ENCODE peak calls at places on chromosomes 2 and 18, in six cellular contexts. H is HepG2; Y is cardiac muscle cell; L is mammary epithelial cell; R is CD4-positive, alpha-beta T cell; W is heart left ventricle. O is an unnamed sample.

GRCh38 chr2:66405473-66405872 is 29.5 kb upstream of the MEIS1 start:
- DNase-seq in R (no peak), W (no peak), H (no peak), L (no peak), Y (no peak), O (no peak)

GRCh38 chr2:8511868-8512612 is 169.8 kb upstream of the ID2 start:
- DNase-seq in H (no peak), R (no peak), Y (no peak), L (no peak), W (no peak), O (no peak)

GRCh38 chr2:238506669-238507068 is 79.9 kb downstream of the ASB1 start:
- DNase-seq in R (no peak), Y (no peak), W (no peak), L (no peak), H (no peak), O (peak; percentile 31)

GRCh38 chr18:43882358-43882757 is 605.1 kb upstream of the SYT4 start:
- DNase-seq in L (no peak), R (no peak), W (peak; percentile 12), Y (peak; percentile 25), H (no peak), O (no peak)

GRCh38 chr2:202335791-202336467 is 40.2 kb upstream of the BMPR2 start:
- DNase-seq in R (no peak), L (no peak), H (no peak), Y (no peak), W (no peak), O (no peak)

GRCh38 chr2:120385355-120386127 is 39.6 kb downstream of the INHBB start:
- DNase-seq in Y (no peak), H (no peak), W (no peak), R (no peak), L (no peak), O (peak; percentile 11)

GRCh38 chr2:24080721-24081120 is 3.9 kb downstream of the TP53I3 start:
- DNase-seq in W (no peak), R (no peak), H (no peak), L (no peak), Y (no peak), O (no peak)

GRCh38 chr2:33531345-33532059 is 55.1 kb downstream of the RASGRP3 start:
- DNase-seq in L (no peak), R (no peak), H (no peak), Y (no peak), W (no peak), O (no peak)

GRCh38 chr18:33375829-33376228 is 64.7 kb downstream of the CCDC178 start:
- DNase-seq in W (no peak), Y (no peak), L (no peak), H (no peak), R (no peak), O (no peak)

GRCh38 chr18:34511435-34511834 is 198.7 kb upstream of the DTNA start:
- DNase-seq in Y (no peak), L (no peak), W (no peak), H (no peak), R (no peak), O (no peak)

DNA sequence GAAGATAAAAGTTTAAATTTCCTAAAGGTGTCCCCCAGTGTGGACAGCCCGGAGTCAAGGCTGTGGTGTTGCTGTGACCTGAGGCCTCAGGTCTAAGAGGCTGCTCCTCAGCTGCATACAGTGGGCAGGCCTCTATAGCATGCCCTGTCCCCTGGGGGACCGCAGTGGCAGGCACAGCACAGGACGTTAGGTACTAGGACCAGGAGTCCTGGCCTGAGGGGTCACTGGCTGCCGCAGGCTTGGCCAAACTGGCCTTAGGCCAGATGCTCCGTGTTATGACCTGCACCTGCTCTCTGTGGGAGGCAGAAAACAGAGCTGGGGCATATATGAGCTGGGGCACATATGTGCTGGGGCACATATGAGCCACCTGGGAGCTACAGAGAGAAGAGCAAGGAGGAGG is 21.2 kb upstream of the MAL start:
- DNase-seq in L (no peak), H (no peak), R (no peak), Y (no peak), W (no peak), O (peak; percentile 54)
- H3K27ac ChIP-seq in L (no peak overlapping the region), H (no peak overlapping the region), R (no peak overlapping the region), Y (no peak overlapping the region), W (no peak overlapping the region), O (peak overlapping the region; percentile 78)

GRCh38 chr2:115160523-115161521 is 718.4 kb downstream of the DPP10 start:
- DNase-seq in R (no peak), L (no peak), Y (peak; percentile 70), W (no peak), H (peak; percentile 8), O (no peak)
- H3K27ac ChIP-seq in R (no peak overlapping the region), L (no peak overlapping the region), Y (no peak overlapping the region), W (no peak overlapping the region), H (peak overlapping the region; percentile 41), O (no peak overlapping the region)

GRCh38 chr2:47688561-47688960 is 94.4 kb upstream of the MSH6 start:
- DNase-seq in W (no peak), L (no peak), H (no peak), Y (no peak), R (no peak), O (no peak)
- H3K27ac ChIP-seq in W (no peak overlapping the region), L (no peak overlapping the region), H (no peak overlapping the region), Y (no peak overlapping the region), R (no peak overlapping the region), O (no peak overlapping the region)

DNA sequence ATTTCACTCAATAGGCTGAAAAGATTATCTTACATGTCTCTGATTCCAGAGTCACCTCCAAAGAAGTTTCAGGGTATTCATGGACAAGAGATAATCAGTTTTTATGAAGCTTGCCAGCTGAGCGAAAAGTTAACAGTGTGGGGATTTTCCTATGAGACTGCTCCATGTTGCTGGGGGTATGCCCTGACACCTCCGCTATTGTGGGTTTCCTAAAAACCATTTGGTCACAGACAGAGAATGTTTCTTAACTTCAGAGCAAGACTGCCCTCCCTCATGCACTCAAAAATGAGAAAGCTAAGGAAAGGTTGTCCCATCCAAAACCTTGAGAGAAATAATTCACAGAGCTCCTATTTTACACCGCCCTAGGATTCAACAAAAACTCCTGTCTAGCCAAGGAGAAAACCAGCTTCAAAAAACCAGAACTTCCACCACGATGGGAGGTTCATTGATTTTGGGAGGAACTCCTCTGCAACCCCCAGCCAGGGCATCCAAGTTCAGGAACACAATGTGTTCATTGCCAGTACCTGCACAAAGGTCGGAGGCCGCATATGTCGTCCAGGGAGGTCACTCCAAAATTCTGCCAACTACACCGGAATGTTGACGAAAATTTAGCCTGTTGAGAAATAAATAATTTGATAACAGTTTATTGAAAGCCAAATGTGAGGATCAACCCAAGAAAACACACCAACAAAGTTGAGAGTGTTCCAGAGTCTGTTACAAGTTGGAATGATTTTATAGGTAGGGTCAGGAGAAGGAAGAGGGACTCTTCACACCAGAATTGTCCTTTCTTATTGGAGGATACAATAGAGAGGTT is 104.3 kb downstream of the SP100 start:
- DNase-seq in R (no peak), H (no peak), L (no peak), W (no peak), Y (no peak), O (no peak)
- H3K27ac ChIP-seq in R (no peak overlapping the region), H (no peak overlapping the region), L (no peak overlapping the region), W (no peak overlapping the region), Y (no peak overlapping the region), O (no peak overlapping the region)

DNA sequence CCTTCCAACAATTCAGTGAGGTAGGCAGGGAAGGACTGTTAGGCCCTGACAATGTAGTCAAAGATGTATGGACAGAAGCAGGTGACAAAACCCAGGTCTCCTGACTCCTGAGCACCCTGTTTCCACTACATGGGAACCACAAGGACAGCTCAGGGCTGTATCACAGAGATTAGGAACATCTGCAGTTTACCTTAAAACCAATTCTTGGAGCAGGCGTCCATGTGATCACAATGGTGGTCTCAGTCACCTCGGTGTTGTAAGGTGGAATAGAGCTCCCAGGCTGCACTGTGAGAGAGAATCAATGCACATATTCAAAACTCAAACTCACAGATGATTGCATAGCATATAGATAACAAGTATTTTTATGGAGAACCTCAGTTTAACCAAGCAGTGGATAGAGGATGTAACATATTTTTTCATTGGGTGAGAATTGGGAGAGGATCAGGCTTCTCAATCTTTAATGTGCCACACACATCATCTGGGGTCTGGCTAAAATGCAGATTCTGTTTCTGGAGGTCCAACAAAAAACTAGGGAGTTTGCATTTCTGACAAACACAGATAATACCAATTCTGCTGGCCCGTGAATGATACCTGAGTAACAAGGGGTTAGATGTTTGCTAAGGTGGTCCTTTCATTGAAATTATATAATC is 36.7 kb downstream of the FN1 start:
- DNase-seq in L (no peak), Y (no peak), R (no peak), W (no peak), H (no peak), O (no peak)
- H3K27ac ChIP-seq in L (no peak overlapping the region), Y (no peak overlapping the region), R (no peak overlapping the region), W (no peak overlapping the region), H (peak overlapping the region; percentile 12), O (no peak overlapping the region)

DNA sequence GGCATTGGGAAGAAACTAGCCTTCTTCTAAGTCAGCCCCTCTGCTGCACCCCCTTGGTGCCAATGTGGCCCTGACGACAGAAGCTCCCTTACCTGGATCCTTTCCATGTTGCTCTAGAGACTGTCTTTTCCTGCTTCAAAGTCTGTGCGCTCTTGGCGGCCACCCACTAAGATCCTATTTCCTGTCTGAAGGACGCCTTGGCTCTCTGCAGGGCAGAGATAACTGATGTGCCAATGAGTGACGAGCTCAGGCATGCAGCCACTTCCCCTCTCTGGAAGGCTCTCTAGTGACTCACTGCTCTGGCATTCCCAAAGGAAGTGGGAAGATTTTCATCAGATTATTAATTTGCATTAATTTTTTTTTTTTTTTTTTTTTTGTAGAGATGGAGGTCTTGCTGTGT is 273.5 kb downstream of the CDH20 start:
- DNase-seq in W (peak; percentile 77), Y (peak; percentile 61), H (no peak), L (peak; percentile 89), R (no peak), O (peak; percentile 90)
- H3K27ac ChIP-seq in W (peak overlapping the region; percentile 71), Y (no peak overlapping the region), H (no peak overlapping the region), L (peak overlapping the region; percentile 76), R (no peak overlapping the region), O (no peak overlapping the region)

DNA sequence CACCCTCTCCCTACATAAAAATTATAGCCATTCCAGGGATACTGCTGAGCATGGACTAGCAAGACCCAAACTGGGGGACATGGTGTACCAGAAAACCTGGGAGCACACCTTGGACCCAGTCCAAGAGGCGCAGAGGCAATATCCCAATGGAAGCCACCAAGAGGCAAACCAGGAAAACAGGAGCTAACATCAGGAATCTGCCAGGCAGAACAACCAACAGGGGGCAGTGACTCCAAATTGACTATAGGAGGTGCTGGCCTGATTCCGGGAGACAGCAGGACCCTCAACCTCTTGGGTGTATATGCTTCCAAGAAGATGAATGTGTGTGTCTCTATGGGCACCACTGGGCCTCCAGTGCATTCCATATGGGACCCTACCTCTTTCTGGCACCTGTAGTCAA is 172.7 kb upstream of the ARL4C start:
- DNase-seq in Y (peak; percentile 20), R (no peak), W (no peak), H (no peak), L (no peak), O (no peak)
- H3K27ac ChIP-seq in Y (no peak overlapping the region), R (no peak overlapping the region), W (no peak overlapping the region), H (no peak overlapping the region), L (no peak overlapping the region), O (no peak overlapping the region)

GRCh38 chr2:57882895-57883515 is 163.6 kb upstream of the VRK2 start:
- DNase-seq in H (no peak), Y (no peak), R (no peak), W (no peak), L (no peak), O (no peak)

GRCh38 chr2:57880446-57880845 is 166.2 kb upstream of the VRK2 start:
- DNase-seq in H (no peak), Y (no peak), L (no peak), R (no peak), W (no peak), O (no peak)

GRCh38 chr2:57884281-57884680 is 162.3 kb upstream of the VRK2 start:
- DNase-seq in Y (no peak), L (no peak), H (no peak), W (no peak), R (no peak), O (no peak)

GRCh38 chr2:57880967-57881366 is 165.6 kb upstream of the VRK2 start:
- DNase-seq in R (no peak), H (no peak), W (no peak), L (no peak), Y (no peak), O (no peak)

GRCh38 chr2:57881998-57882884 is 164.4 kb upstream of the VRK2 start:
- DNase-seq in H (peak; percentile 35), W (no peak), Y (no peak), L (peak; percentile 22), R (no peak), O (no peak)
- H3K27ac ChIP-seq in H (no peak overlapping the region), W (no peak overlapping the region), Y (no peak overlapping the region), L (no peak overlapping the region), R (no peak overlapping the region), O (no peak overlapping the region)

O was measured in kidney.